ENCODE peak calls at places on chromosomes 12 and 14, in eight cellular contexts. One of them, this sample, is unnamed.

GRCh38 chr12:18943200-18943599 is 186.3 kb upstream of the PLEKHA5 start:
- DNase-seq in heart left ventricle: no peak
- DNase-seq in lung: no peak
- DNase-seq in fibroblast of lung: no peak
- DNase-seq in stomach: no peak
- DNase-seq in gastrocnemius medialis: no peak
- DNase-seq in Panc1: no peak
- DNase-seq in psoas muscle: no peak
- DNase-seq in this sample: no peak

GRCh38 chr12:26128180-26128579 is 3.3 kb upstream of the BHLHE41 start:
- DNase-seq in heart left ventricle: no peak
- DNase-seq in lung: no peak
- DNase-seq in fibroblast of lung: no peak
- DNase-seq in stomach: no peak
- DNase-seq in gastrocnemius medialis: no peak
- DNase-seq in Panc1: no peak
- DNase-seq in psoas muscle: no peak
- DNase-seq in this sample: no peak

GRCh38 chr14:20522332-20522731 is 17.0 kb downstream of the RNASE10 start:
- DNase-seq in heart left ventricle: no peak
- DNase-seq in lung: no peak
- DNase-seq in fibroblast of lung: no peak
- DNase-seq in stomach: no peak
- DNase-seq in gastrocnemius medialis: no peak
- DNase-seq in Panc1: no peak
- DNase-seq in psoas muscle: no peak
- DNase-seq in this sample: no peak

GRCh38 chr12:89384050-89384749 is 31.9 kb upstream of the DUSP6 start:
- DNase-seq in heart left ventricle: peak; percentile 42
- DNase-seq in lung: peak; percentile 42
- DNase-seq in fibroblast of lung: peak; percentile 93
- DNase-seq in stomach: peak; percentile 62
- DNase-seq in gastrocnemius medialis: peak; percentile 23
- DNase-seq in Panc1: no peak
- DNase-seq in psoas muscle: no peak
- DNase-seq in this sample: no peak

GRCh38 chr14:74599201-74599809 is 12.7 kb downstream of the LTBP2 start:
- DNase-seq in heart left ventricle: no peak
- DNase-seq in lung: no peak
- DNase-seq in fibroblast of lung: peak; percentile 84
- DNase-seq in stomach: no peak
- DNase-seq in gastrocnemius medialis: no peak
- DNase-seq in Panc1: no peak
- DNase-seq in psoas muscle: peak; percentile 50
- DNase-seq in this sample: no peak

GRCh38 chr12:93020225-93020997 is 91.3 kb upstream of the EEA1 start:
- DNase-seq in heart left ventricle: no peak
- DNase-seq in lung: no peak
- DNase-seq in fibroblast of lung: no peak
- DNase-seq in stomach: peak; percentile 85
- DNase-seq in gastrocnemius medialis: no peak
- DNase-seq in Panc1: no peak
- DNase-seq in psoas muscle: no peak
- DNase-seq in this sample: no peak

GRCh38 chr12:53047221-53048032 is 2.4 kb upstream of the TNS2 start:
- DNase-seq in heart left ventricle: peak; percentile 84
- DNase-seq in lung: peak; percentile 76
- DNase-seq in fibroblast of lung: peak; percentile 87
- DNase-seq in stomach: peak; percentile 83
- DNase-seq in gastrocnemius medialis: peak; percentile 72
- DNase-seq in Panc1: no peak
- DNase-seq in psoas muscle: peak; percentile 91
- DNase-seq in this sample: peak; percentile 48

GRCh38 chr14:23294734-23295561 is 7.7 kb downstream of the PPP1R3E start:
- DNase-seq in heart left ventricle: no peak
- DNase-seq in lung: peak; percentile 40
- DNase-seq in fibroblast of lung: peak; percentile 61
- DNase-seq in stomach: peak; percentile 50
- DNase-seq in gastrocnemius medialis: no peak
- DNase-seq in Panc1: peak; percentile 51
- DNase-seq in psoas muscle: peak; percentile 58
- DNase-seq in this sample: no peak

GRCh38 chr14:61188936-61189808 is 92.0 kb downstream of the TMEM30B start:
- DNase-seq in heart left ventricle: peak; percentile 39
- DNase-seq in lung: peak; percentile 38
- DNase-seq in fibroblast of lung: peak; percentile 84
- DNase-seq in stomach: peak; percentile 63
- DNase-seq in gastrocnemius medialis: peak; percentile 64
- DNase-seq in Panc1: no peak
- DNase-seq in psoas muscle: peak; percentile 89
- DNase-seq in this sample: peak; percentile 31

DNA sequence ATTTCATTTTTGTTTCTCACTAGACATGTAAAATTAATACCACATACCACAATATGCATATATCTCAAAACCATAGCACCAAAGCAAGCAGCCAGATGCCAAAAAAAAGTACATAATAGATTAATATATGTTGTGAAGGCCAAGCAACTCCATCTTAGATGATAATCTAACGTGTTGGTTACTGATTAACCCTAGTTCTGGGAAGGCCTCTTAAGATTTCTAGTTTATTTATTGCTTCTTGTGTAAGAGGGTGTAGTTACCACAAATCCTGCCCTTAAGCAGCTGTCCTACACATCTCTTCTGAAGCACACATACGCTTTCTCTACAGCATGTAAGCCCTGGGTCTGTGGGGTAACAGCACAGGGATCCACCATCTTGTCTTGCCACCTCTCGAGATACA is 236.7 kb upstream of the AVPR1A start:
- DNase-seq in heart left ventricle: no peak
- DNase-seq in lung: no peak
- DNase-seq in fibroblast of lung: no peak
- DNase-seq in stomach: no peak
- DNase-seq in gastrocnemius medialis: no peak
- DNase-seq in Panc1: no peak
- DNase-seq in psoas muscle: no peak
- DNase-seq in this sample: no peak
- H3K27me3 ChIP-seq in heart left ventricle: no peaks in the 10 kb centered on the region
- H3K27me3 ChIP-seq in lung: no peaks in the 10 kb centered on the region
- H3K27me3 ChIP-seq in fibroblast of lung: no peaks in the 10 kb centered on the region
- H3K27me3 ChIP-seq in stomach: no peaks in the 10 kb centered on the region
- H3K27me3 ChIP-seq in gastrocnemius medialis: no peaks in the 10 kb centered on the region
- H3K27me3 ChIP-seq in Panc1: peaks cover 6% of the 10 kb centered on the region
- H3K27me3 ChIP-seq in psoas muscle: no peaks in the 10 kb centered on the region
- H3K27me3 ChIP-seq in this sample: no peaks in the 10 kb centered on the region

GRCh38 chr14:95453713-95453980 is 62.8 kb downstream of the SYNE3 start:
- DNase-seq in heart left ventricle: no peak
- DNase-seq in lung: no peak
- DNase-seq in fibroblast of lung: no peak
- DNase-seq in stomach: no peak
- DNase-seq in gastrocnemius medialis: no peak
- DNase-seq in Panc1: no peak
- DNase-seq in psoas muscle: no peak
- DNase-seq in this sample: no peak

GRCh38 chr14:95455246-95455645 is 61.2 kb downstream of the SYNE3 start:
- DNase-seq in heart left ventricle: no peak
- DNase-seq in lung: no peak
- DNase-seq in fibroblast of lung: no peak
- DNase-seq in stomach: no peak
- DNase-seq in gastrocnemius medialis: no peak
- DNase-seq in Panc1: no peak
- DNase-seq in psoas muscle: no peak
- DNase-seq in this sample: no peak

GRCh38 chr14:95452890-95453712 is 63.3 kb downstream of the SYNE3 start:
- DNase-seq in heart left ventricle: no peak
- DNase-seq in lung: no peak
- DNase-seq in fibroblast of lung: peak; percentile 12
- DNase-seq in stomach: no peak
- DNase-seq in gastrocnemius medialis: no peak
- DNase-seq in Panc1: no peak
- DNase-seq in psoas muscle: no peak
- DNase-seq in this sample: no peak

GRCh38 chr14:95449131-95449530 is 67.3 kb downstream of the SYNE3 start:
- DNase-seq in heart left ventricle: no peak
- DNase-seq in lung: no peak
- DNase-seq in fibroblast of lung: no peak
- DNase-seq in stomach: no peak
- DNase-seq in gastrocnemius medialis: no peak
- DNase-seq in Panc1: no peak
- DNase-seq in psoas muscle: no peak
- DNase-seq in this sample: no peak

GRCh38 chr14:95452176-95452889 is 64.1 kb downstream of the SYNE3 start:
- DNase-seq in heart left ventricle: no peak
- DNase-seq in lung: no peak
- DNase-seq in fibroblast of lung: peak; percentile 14
- DNase-seq in stomach: no peak
- DNase-seq in gastrocnemius medialis: no peak
- DNase-seq in Panc1: no peak
- DNase-seq in psoas muscle: no peak
- DNase-seq in this sample: no peak
- TF ChIP-seq CTCF in heart left ventricle: peak; percentile 9
- TF ChIP-seq CTCF in lung: no peak
- TF ChIP-seq CTCF in fibroblast of lung: peak; percentile 34
- TF ChIP-seq CTCF in stomach: no peak
- TF ChIP-seq CTCF in gastrocnemius medialis: no peak
- TF ChIP-seq CTCF in Panc1: peak; percentile 56
- TF ChIP-seq CTCF in psoas muscle: peak; percentile 13
- TF ChIP-seq CTCF in this sample: peak; percentile 41

GRCh38 chr12:4934651-4935050 is 24.9 kb downstream of the KCNA1 start:
- DNase-seq in heart left ventricle: no peak
- DNase-seq in lung: no peak
- DNase-seq in fibroblast of lung: no peak
- DNase-seq in stomach: no peak
- DNase-seq in gastrocnemius medialis: no peak
- DNase-seq in Panc1: no peak
- DNase-seq in psoas muscle: no peak
- DNase-seq in this sample: no peak

GRCh38 chr12:4932576-4932975 is 22.9 kb downstream of the KCNA1 start:
- DNase-seq in heart left ventricle: no peak
- DNase-seq in lung: no peak
- DNase-seq in fibroblast of lung: no peak
- DNase-seq in stomach: no peak
- DNase-seq in gastrocnemius medialis: no peak
- DNase-seq in Panc1: no peak
- DNase-seq in psoas muscle: no peak
- DNase-seq in this sample: no peak
- H3K27me3 ChIP-seq in heart left ventricle: no peaks in the 10 kb centered on the region
- H3K27me3 ChIP-seq in lung: no peaks in the 10 kb centered on the region
- H3K27me3 ChIP-seq in fibroblast of lung: no peaks in the 10 kb centered on the region
- H3K27me3 ChIP-seq in stomach: peaks cover 35% of the 10 kb centered on the region
- H3K27me3 ChIP-seq in gastrocnemius medialis: peaks cover 6% of the 10 kb centered on the region
- H3K27me3 ChIP-seq in Panc1: peaks cover 2% of the 10 kb centered on the region
- H3K27me3 ChIP-seq in psoas muscle: no peaks in the 10 kb centered on the region
- H3K27me3 ChIP-seq in this sample: no peaks in the 10 kb centered on the region

GRCh38 chr14:63993992-63994391 is 141.2 kb downstream of the SYNE2 start:
- DNase-seq in heart left ventricle: no peak
- DNase-seq in lung: no peak
- DNase-seq in fibroblast of lung: peak; percentile 26
- DNase-seq in stomach: no peak
- DNase-seq in gastrocnemius medialis: no peak
- DNase-seq in Panc1: no peak
- DNase-seq in psoas muscle: no peak
- DNase-seq in this sample: no peak
- TF ChIP-seq CTCF in heart left ventricle: no peak
- TF ChIP-seq CTCF in lung: no peak
- TF ChIP-seq CTCF in fibroblast of lung: peak; percentile 26
- TF ChIP-seq CTCF in stomach: no peak
- TF ChIP-seq CTCF in gastrocnemius medialis: peak; percentile 21
- TF ChIP-seq CTCF in Panc1: no peak
- TF ChIP-seq CTCF in psoas muscle: peak; percentile 8
- TF ChIP-seq CTCF in this sample: peak; percentile 28

GRCh38 chr12:94165670-94166069 is 17.3 kb downstream of the PLXNC1 start:
- DNase-seq in heart left ventricle: no peak
- DNase-seq in lung: no peak
- DNase-seq in fibroblast of lung: no peak
- DNase-seq in stomach: no peak
- DNase-seq in gastrocnemius medialis: no peak
- DNase-seq in Panc1: no peak
- DNase-seq in psoas muscle: no peak
- DNase-seq in this sample: no peak
- H3K27me3 ChIP-seq in heart left ventricle: no peaks in the 10 kb centered on the region
- H3K27me3 ChIP-seq in lung: no peaks in the 10 kb centered on the region
- H3K27me3 ChIP-seq in fibroblast of lung: peaks cover 11% of the 10 kb centered on the region
- H3K27me3 ChIP-seq in stomach: no peaks in the 10 kb centered on the region
- H3K27me3 ChIP-seq in gastrocnemius medialis: no peaks in the 10 kb centered on the region
- H3K27me3 ChIP-seq in Panc1: peaks cover 42% of the 10 kb centered on the region
- H3K27me3 ChIP-seq in psoas muscle: no peaks in the 10 kb centered on the region
- H3K27me3 ChIP-seq in this sample: no peaks in the 10 kb centered on the region

This sample was measured in GM06990.